ENCODE peak calls at places on chromosomes 2 and 18, in six cellular contexts. S, J, P, W, K and E are unnamed samples.

GRCh38 chr2:96537734-96538486 is 1.4 kb downstream of the ARID5A start:
- DNase-seq in S (no peak), J (peak; percentile 39), P (no peak), W (peak; percentile 60), K (no peak), E (no peak)

GRCh38 chr2:39881494-39881893 is 102.4 kb upstream of the THUMPD2 start:
- DNase-seq in S (no peak), J (no peak), P (no peak), W (no peak), K (no peak), E (no peak)

GRCh38 chr2:10820562-10820961 is 8.0 kb upstream of the PDIA6 start:
- DNase-seq in S (no peak), J (no peak), P (no peak), W (no peak), K (no peak), E (no peak)

GRCh38 chr18:10798727-10799435 is 273.1 kb downstream of the NAPG start:
- DNase-seq in S (no peak), J (peak; percentile 52), P (no peak), W (no peak), K (no peak), E (no peak)

GRCh38 chr2:176493909-176494308 is 224.7 kb downstream of the MTX2 start:
- DNase-seq in S (no peak), J (no peak), P (no peak), W (no peak), K (no peak), E (no peak)

GRCh38 chr18:39419315-39419714 is 1853.7 kb upstream of the CELF4 start:
- DNase-seq in S (no peak), J (no peak), P (no peak), W (no peak), K (no peak), E (no peak)

GRCh38 chr18:41660654-41661053 is 294.4 kb upstream of the PIK3C3 start:
- DNase-seq in S (no peak), J (no peak), P (no peak), W (no peak), K (no peak), E (no peak)

GRCh38 chr18:10475633-10476388 is 21.4 kb downstream of the APCDD1 start:
- DNase-seq in S (no peak), J (no peak), P (no peak), W (no peak), K (no peak), E (no peak)

GRCh38 chr18:2448565-2449151 is 122.6 kb downstream of the METTL4 start:
- DNase-seq in S (no peak), J (no peak), P (peak; percentile 85), W (no peak), K (no peak), E (no peak)

GRCh38 chr18:136433-136832 is 21.9 kb upstream of the USP14 start:
- DNase-seq in S (no peak), J (peak; percentile 28), P (no peak), W (no peak), K (no peak), E (no peak)

GRCh38 chr2:21013043-21013816 is 30.6 kb downstream of the APOB start:
- DNase-seq in S (no peak), J (no peak), P (no peak), W (no peak), K (no peak), E (no peak)

GRCh38 chr2:154439156-154439555 is 259.3 kb upstream of the KCNJ3 start:
- DNase-seq in S (no peak), J (no peak), P (no peak), W (no peak), K (no peak), E (no peak)
- TF ChIP-seq CTCF in S (no peak), J (no peak), P (no peak), W (no peak), K (no peak), E (no peak)

GRCh38 chr2:135817946-135818345 is 19.0 kb downstream of the LCT start:
- DNase-seq in S (no peak), J (no peak), P (no peak), W (no peak), K (no peak), E (no peak)

GRCh38 chr2:135817466-135817865 is 19.5 kb downstream of the LCT start:
- DNase-seq in S (no peak), J (no peak), P (no peak), W (no peak), K (no peak), E (no peak)

GRCh38 chr2:135821190-135821589 is 15.8 kb downstream of the LCT start:
- DNase-seq in S (no peak), J (peak; percentile 21), P (no peak), W (no peak), K (no peak), E (no peak)

GRCh38 chr2:135820003-135820618 is 16.9 kb downstream of the LCT start:
- DNase-seq in S (peak; percentile 75), J (peak; percentile 87), P (no peak), W (peak; percentile 61), K (no peak), E (no peak)

GRCh38 chr2:135819211-135819610 is 17.8 kb downstream of the LCT start:
- DNase-seq in S (no peak), J (peak; percentile 47), P (no peak), W (no peak), K (no peak), E (no peak)
- TF ChIP-seq CTCF in S (peak; percentile 49), J (peak; percentile 21), P (peak; percentile 37), W (peak; percentile 14), K (no peak), E (no peak)

GRCh38 chr2:223674998-223675609 is 72.9 kb upstream of the SCG2 start:
- DNase-seq in S (no peak), J (peak; percentile 10), P (no peak), W (no peak), K (no peak), E (peak; percentile 48)
- TF ChIP-seq CTCF in S (peak; percentile 36), J (peak; percentile 27), P (no peak), W (no peak), K (peak; percentile 11), E (peak; percentile 38)

GRCh38 chr2:146817613-146818012 is 1027.2 kb upstream of the ACVR2A start:
- DNase-seq in S (no peak), J (no peak), P (no peak), W (no peak), K (no peak), E (no peak)

GRCh38 chr2:146820672-146821071 is 1024.2 kb upstream of the ACVR2A start:
- DNase-seq in S (no peak), J (no peak), P (no peak), W (no peak), K (no peak), E (no peak)

GRCh38 chr2:146818122-146818521 is 1026.7 kb upstream of the ACVR2A start:
- DNase-seq in S (no peak), J (no peak), P (no peak), W (no peak), K (no peak), E (no peak)

GRCh38 chr2:146826388-146826787 is 1018.4 kb upstream of the ACVR2A start:
- DNase-seq in S (no peak), J (no peak), P (no peak), W (no peak), K (no peak), E (no peak)

DNA sequence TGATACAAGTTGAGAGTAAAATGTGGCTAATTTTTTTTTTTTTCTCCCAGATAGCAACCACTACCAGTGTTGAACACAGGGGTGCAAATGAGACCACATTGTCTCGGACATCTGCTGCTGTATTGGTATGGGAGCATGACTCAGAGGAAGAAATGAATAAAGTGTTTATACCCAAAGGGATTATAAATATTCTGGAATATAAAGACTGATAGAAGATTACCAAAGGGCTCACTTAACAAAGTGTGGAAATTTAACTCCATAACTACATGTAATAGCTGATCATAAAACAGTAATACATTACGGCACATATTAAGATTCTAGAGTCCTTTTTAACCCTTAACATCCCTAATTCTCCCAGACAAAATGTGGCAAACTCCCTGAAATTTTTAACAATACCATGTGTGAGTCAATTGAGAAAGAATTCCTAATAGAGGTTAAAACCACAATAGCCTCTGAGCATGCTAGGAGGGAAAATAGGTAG is 1023.0 kb upstream of the ACVR2A start:
- DNase-seq in S (no peak), J (no peak), P (no peak), W (no peak), K (no peak), E (no peak)
- TF ChIP-seq CTCF in S (no peak), J (no peak), P (no peak), W (no peak), K (no peak), E (no peak)

DNA sequence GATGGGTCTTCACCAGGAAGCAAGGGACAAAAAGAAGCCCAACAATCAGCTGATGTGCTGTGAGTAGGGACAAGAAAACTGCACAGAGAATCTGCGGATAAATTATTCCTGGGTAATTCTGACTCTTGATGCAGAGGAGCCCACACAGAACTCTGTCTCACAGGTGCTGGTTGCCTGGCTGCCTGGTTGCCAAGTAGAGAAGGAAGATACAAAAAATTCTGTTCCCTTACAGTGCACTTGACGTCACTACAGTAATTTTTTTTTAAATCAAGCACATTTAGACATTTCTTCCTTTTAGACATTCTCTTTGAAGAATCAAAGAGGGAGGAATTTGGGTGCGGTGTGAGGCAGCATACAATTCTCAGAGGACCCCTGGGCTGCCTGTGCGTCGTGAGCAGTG is 152.1 kb upstream of the SIX3 start:
- DNase-seq in S (no peak), J (no peak), P (no peak), W (no peak), K (no peak), E (no peak)
- TF ChIP-seq CTCF in S (no peak), J (no peak), P (no peak), W (no peak), K (no peak), E (no peak)

GRCh38 chr18:49728542-49728941 is 84.8 kb downstream of the ACAA2 start:
- DNase-seq in S (peak; percentile 70), J (peak; percentile 51), P (peak; percentile 7), W (no peak), K (no peak), E (peak; percentile 23)

GRCh38 chr18:49727816-49728215 is 85.5 kb downstream of the ACAA2 start:
- DNase-seq in S (no peak), J (no peak), P (no peak), W (no peak), K (no peak), E (no peak)

GRCh38 chr18:49726564-49726963 is 86.8 kb downstream of the ACAA2 start:
- DNase-seq in S (no peak), J (no peak), P (no peak), W (no peak), K (no peak), E (no peak)

GRCh38 chr18:49723648-49724180 is 89.6 kb downstream of the ACAA2 start:
- DNase-seq in S (peak; percentile 50), J (peak; percentile 45), P (no peak), W (no peak), K (no peak), E (no peak)

DNA sequence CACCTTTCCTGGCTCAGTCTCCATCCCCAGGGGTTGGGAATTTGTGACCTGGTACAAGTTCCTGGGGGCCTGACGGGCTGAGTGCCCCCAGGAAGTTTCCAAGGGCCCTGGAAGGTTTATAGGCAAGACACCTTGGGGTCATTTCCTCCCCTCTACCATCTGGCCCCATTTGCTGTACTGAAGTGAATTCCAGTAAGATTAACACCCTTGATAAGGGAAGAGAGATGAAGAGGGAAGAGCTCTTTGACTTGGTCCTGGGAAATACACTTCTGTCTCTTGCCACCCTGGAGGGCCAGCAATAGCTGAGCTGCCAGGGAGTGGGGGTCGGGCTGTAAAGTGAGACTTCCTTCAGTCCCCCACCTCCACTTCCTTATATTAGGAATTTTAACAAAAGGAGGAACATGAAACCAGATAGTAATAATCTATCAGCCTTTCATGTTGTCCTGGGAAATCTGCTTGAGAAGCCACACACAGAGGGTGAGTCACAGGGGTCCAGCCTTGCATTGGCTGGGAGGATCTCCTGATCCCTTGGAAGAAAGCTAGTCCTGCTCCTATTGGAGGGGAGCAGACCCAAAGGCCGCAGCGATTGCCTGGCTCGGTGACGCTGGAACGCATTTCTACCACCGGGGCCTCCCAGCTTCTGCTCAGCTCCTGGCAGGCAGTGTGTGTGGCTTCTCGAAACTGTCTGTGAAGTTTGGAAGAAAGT is 87.4 kb downstream of the ACAA2 start:
- DNase-seq in S (no peak), J (no peak), P (no peak), W (no peak), K (peak; percentile 69), E (peak; percentile 30)
- TF ChIP-seq CTCF in S (no peak), J (no peak), P (no peak), W (no peak), K (no peak), E (no peak)